ENCODE peak calls at places on chromosomes 6 and 20, in four cellular contexts. N is suprapubic skin, O is dorsolateral prefrontal cortex, Q is WERI-Rb-1. C is an unnamed sample.
A peak's percentile ranks its signal among the peaks of the same experiment; 100 is the strongest.

GRCh38 chr6:80425089-80425823 is 318.8 kb downstream of the BCKDHB start:
- DNase-seq in O (no peak), N (no peak), Q (no peak), C (no peak)

GRCh38 chr6:46217671-46218131 is 46.9 kb upstream of the ENPP5 start:
- DNase-seq in N (no peak), Q (no peak), O (peak; percentile 52), C (peak; percentile 89)

GRCh38 chr6:99426454-99426762 is 1.3 kb upstream of the PNISR start:
- DNase-seq in O (no peak), N (no peak), Q (no peak), C (no peak)

GRCh38 chr6:10621847-10622246 is 72.6 kb downstream of the C6orf52 start:
- DNase-seq in O (no peak), Q (no peak), N (no peak), C (no peak)

GRCh38 chr20:63007472-63007721 is 633 bp upstream of the BHLHE23 start:
- DNase-seq in O (no peak), N (no peak), Q (no peak), C (no peak)

GRCh38 chr6:152874846-152875568 is 107.8 kb downstream of the FBXO5 start:
- DNase-seq in N (no peak), Q (no peak), O (no peak), C (no peak)

GRCh38 chr20:478949-479429 is 16.7 kb upstream of the TBC1D20 start:
- DNase-seq in Q (no peak), O (no peak), N (no peak), C (no peak)

GRCh38 chr20:3135507-3136070 is 24.1 kb downstream of the FASTKD5 start:
- DNase-seq in N (no peak), O (no peak), Q (no peak), C (no peak)

GRCh38 chr6:34343823-34344222 is 48.6 kb downstream of the NUDT3 start:
- DNase-seq in O (no peak), N (no peak), Q (no peak), C (no peak)

GRCh38 chr20:32333181-32333987 is 24.7 kb upstream of the ASXL1 start:
- DNase-seq in N (no peak), Q (no peak), O (no peak), C (no peak)

GRCh38 chr20:33796263-33796906 is 14.8 kb upstream of the CHMP4B start:
- DNase-seq in O (no peak), Q (no peak), N (no peak), C (no peak)

GRCh38 chr6:108492131-108492766 is 68.5 kb upstream of the FOXO3 start:
- DNase-seq in O (no peak), N (no peak), Q (peak; percentile 9), C (no peak)

GRCh38 chr6:1381397-1382330 is 7.7 kb upstream of the FOXF2 start:
- DNase-seq in Q (peak; percentile 77), O (peak; percentile 55), N (no peak), C (peak; percentile 69)

GRCh38 chr6:81561071-81561564 is 191.4 kb downstream of the TENT5A start:
- DNase-seq in N (no peak), O (no peak), Q (no peak), C (no peak)

GRCh38 chr6:3789896-3790558 is 38.5 kb upstream of the PXDC1 start:
- DNase-seq in O (no peak), N (no peak), Q (no peak), C (no peak)

GRCh38 chr6:89782222-89782621 is 37.4 kb downstream of the MDN1 start:
- DNase-seq in O (no peak), Q (no peak), N (no peak), C (no peak)
- H3K27ac ChIP-seq in O (no peak overlapping the region), Q (no peak overlapping the region), N (no peak overlapping the region), C (no peak overlapping the region)

DNA sequence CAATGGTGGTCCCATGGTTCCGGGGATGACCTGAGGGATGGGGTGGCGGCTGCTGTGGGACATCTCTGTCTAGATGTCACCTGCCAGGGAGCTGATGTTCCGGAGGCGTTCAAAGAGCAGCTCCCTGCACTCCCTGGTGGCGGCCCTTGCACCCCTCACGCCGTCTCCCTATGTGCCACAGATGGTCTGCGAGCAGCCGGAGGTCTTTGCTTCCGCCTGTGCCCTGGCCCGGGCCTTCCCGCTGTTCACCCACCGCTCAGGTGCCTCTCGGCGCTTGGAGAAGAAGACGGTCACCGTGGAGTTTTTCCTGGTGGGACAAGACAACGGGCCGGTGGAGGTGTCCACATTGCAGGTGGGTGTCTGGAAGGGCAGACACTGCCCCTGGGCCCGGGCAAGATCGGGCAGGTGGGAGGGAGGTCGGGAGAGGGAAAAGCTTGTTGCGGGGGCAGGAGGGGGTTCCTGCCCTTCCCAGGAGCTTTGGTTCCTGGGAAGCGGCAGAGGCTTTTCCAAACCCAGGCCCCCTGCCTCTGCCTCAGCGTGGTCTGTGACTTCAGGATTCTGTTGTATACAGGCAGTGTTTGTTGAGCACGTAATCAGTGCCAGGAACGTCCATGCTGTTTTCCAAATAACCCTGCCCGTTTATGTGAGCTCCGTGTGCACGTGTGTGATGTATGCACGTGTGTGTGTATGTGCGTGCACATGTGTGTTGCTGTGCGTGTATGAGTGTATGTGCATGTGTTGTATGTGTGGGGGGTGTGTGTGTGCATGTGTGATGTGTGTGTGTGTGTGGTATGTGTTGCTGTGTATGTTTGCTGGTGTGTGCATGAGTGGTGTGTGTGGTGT is 1.9 kb downstream of the NPEPL1 start:
- DNase-seq in Q (no peak), N (peak; percentile 74), O (no peak), C (peak; percentile 73)
- H3K4me3 ChIP-seq in Q (no peak overlapping the region), N (no peak overlapping the region), O (no peak overlapping the region), C (peak overlapping the region; percentile 81)

GRCh38 chr6:73121421-73121993 is 103.8 kb downstream of the KHDC1L start:
- DNase-seq in Q (no peak), N (no peak), O (no peak), C (no peak)
- TF ChIP-seq CTCF in Q (no peak), N (no peak), O (no peak), C (no peak)

GRCh38 chr20:57432874-57433491 is 41.8 kb downstream of the RBM38 start:
- DNase-seq in Q (no peak), O (no peak), N (no peak), C (no peak)

GRCh38 chr20:57433658-57434389 is 42.6 kb downstream of the RBM38 start:
- DNase-seq in N (no peak), Q (no peak), O (no peak), C (no peak)

GRCh38 chr20:57435105-57435497 is 43.9 kb downstream of the RBM38 start:
- DNase-seq in N (no peak), O (no peak), Q (no peak), C (no peak)

GRCh38 chr20:57435498-57436222 is 44.5 kb downstream of the RBM38 start:
- DNase-seq in Q (peak; percentile 38), O (peak; percentile 73), N (peak; percentile 89), C (peak; percentile 86)

DNA sequence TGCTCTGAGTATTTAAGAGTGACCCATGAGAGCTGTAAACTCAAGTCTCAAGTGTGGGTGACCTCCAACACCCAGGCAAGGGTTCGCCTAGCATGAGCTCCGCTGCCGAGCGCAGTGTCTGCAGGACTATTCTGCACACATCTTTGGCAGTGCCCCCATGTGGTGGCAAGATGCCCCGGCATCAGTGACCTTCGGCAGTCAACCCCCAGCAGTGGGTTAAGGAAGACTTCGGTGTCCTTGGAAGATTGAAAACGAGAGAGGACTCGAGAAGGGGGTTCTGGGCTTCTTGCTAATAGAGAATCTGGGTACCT is 43.1 kb downstream of the RBM38 start:
- DNase-seq in N (no peak), Q (no peak), O (no peak), C (no peak)
- H3K27ac ChIP-seq in N (no peak overlapping the region), Q (no peak overlapping the region), O (no peak overlapping the region), C (no peak overlapping the region)

C was measured in coronary artery.